ENCODE peak calls at places on chromosome 2, in seven cellular contexts. M is lower lobe of right lung, U is pancreas, K is mucosa of descending colon, H is K562, T is neural progenitor cell, A is MM.1S. N is an unnamed sample.

GRCh38 chr2:112690853-112691390 is 29.9 kb upstream of the NT5DC4 start:
- DNase-seq in M (peak), U (no peak), K (peak), H (peak), T (peak), A (peak), N (no peak)

GRCh38 chr2:237886702-237887481 is 27.5 kb downstream of the RAMP1 start:
- DNase-seq in M (peak), U (peak), K (peak), H (no peak), T (no peak), A (no peak), N (no peak)

GRCh38 chr2:128454980-128455709 is 136.5 kb upstream of the HS6ST1 start:
- DNase-seq in M (no peak), U (no peak), K (peak), H (no peak), T (peak), A (no peak), N (peak)

GRCh38 chr2:73836141-73836943 is 7.6 kb downstream of the STAMBP start:
- DNase-seq in M (peak), U (peak), K (no peak), H (no peak), T (no peak), A (no peak), N (no peak)

GRCh38 chr2:208179028-208179609 is 10.7 kb downstream of the C2orf80 start:
- DNase-seq in M (peak), U (no peak), K (no peak), H (no peak), T (no peak), A (no peak), N (no peak)

GRCh38 chr2:231904161-231904611 is 22.0 kb downstream of the NPPC start:
- DNase-seq in M (no peak), U (peak), K (peak), H (no peak), T (no peak), A (no peak), N (no peak)

GRCh38 chr2:1518891-1519530 is 105.7 kb downstream of the TPO start:
- DNase-seq in M (no peak), U (no peak), K (no peak), H (no peak), T (no peak), A (no peak), N (no peak)

GRCh38 chr2:55957142-55957541 is 33.6 kb upstream of the EFEMP1 start:
- DNase-seq in M (no peak), U (no peak), K (no peak), H (no peak), T (no peak), A (no peak), N (no peak)

GRCh38 chr2:107068069-107068468 is 182.1 kb upstream of the ST6GAL2 start:
- DNase-seq in M (no peak), U (no peak), K (no peak), H (no peak), T (no peak), A (no peak), N (no peak)

GRCh38 chr2:127400897-127401756 is 13.4 kb upstream of the MAP3K2 start:
- DNase-seq in M (peak), U (peak), K (peak), H (no peak), T (no peak), A (no peak), N (no peak)

GRCh38 chr2:165745916-165746315 is 48.1 kb downstream of the GALNT3 start:
- DNase-seq in M (peak), U (no peak), K (no peak), H (no peak), T (no peak), A (no peak), N (no peak)

GRCh38 chr2:64424421-64424987 is 29.5 kb upstream of the LGALSL start:
- DNase-seq in M (no peak), U (no peak), K (no peak), H (no peak), T (no peak), A (no peak), N (no peak)

GRCh38 chr2:187527262-187527661 is 27.0 kb downstream of the TFPI start:
- DNase-seq in M (no peak), U (no peak), K (no peak), H (no peak), T (peak), A (no peak), N (no peak)

GRCh38 chr2:162082036-162082435 is 8.0 kb upstream of the DPP4 start:
- DNase-seq in M (no peak), U (no peak), K (no peak), H (no peak), T (no peak), A (no peak), N (no peak)

GRCh38 chr2:228518-229278 is 35.1 kb downstream of the SH3YL1 start:
- DNase-seq in M (no peak), U (no peak), K (no peak), H (no peak), T (no peak), A (no peak), N (no peak)

GRCh38 chr2:207159002-207159401 is 6.7 kb downstream of the KLF7 start:
- DNase-seq in M (no peak), U (no peak), K (no peak), H (no peak), T (no peak), A (no peak), N (no peak)

GRCh38 chr2:233912799-233913423 is 4.3 kb upstream of the TRPM8 start:
- DNase-seq in M (no peak), U (no peak), K (no peak), H (no peak), T (peak), A (no peak), N (peak)

GRCh38 chr2:158955974-158956373 is 12.5 kb upstream of the TANC1 start:
- DNase-seq in M (no peak), U (no peak), K (no peak), H (no peak), T (no peak), A (no peak), N (no peak)

DNA sequence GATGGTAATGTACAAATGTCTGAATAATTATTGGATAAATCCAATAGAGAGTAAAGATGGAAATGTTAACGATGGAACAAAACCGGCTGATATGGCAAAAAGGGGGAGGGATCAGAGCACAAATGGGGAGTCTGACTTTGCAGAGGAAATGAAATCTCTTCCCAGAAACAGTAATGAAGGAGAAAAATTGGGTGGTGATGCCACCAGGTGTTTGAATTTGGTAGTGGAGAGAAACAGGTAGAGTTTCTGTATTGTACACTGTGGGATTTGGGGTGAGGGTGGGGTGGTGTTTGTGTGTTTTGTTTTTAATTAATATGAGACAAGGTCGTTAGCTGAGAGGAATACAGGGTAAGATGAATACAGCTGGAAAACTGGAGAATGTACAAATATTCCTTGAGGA is 20.4 kb upstream of the XDH start:
- DNase-seq in M (no peak), U (no peak), K (no peak), H (no peak), T (no peak), A (no peak), N (no peak)
- TF ChIP-seq CTCF in M (no peak), U (no peak), K (no peak), H (no peak), T (peak), A (peak), N (no peak)

DNA sequence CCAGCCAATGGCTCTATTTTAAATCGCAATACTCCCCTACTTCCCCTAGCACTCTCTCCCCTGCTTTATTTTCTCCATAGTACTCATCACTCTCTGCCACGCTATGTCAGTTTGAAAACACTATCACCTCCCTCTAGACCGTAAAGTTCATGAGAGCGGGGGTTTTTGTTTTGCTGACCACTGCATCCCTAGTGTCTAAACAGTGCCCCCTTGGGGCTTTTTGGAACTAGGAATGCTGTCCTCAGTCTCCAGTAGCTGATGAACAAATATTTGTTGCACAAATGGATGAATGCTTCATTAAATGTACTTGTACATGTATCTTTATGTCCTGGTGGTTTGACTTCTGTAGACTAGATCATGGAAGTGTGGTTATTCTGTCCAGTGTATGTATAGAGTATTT is 44.2 kb downstream of the ATOH8 start:
- DNase-seq in M (no peak), U (no peak), K (no peak), H (peak), T (peak), A (no peak), N (no peak)
- TF ChIP-seq CTCF in M (peak), U (no peak), K (no peak), H (peak), T (peak), A (peak), N (no peak)

DNA sequence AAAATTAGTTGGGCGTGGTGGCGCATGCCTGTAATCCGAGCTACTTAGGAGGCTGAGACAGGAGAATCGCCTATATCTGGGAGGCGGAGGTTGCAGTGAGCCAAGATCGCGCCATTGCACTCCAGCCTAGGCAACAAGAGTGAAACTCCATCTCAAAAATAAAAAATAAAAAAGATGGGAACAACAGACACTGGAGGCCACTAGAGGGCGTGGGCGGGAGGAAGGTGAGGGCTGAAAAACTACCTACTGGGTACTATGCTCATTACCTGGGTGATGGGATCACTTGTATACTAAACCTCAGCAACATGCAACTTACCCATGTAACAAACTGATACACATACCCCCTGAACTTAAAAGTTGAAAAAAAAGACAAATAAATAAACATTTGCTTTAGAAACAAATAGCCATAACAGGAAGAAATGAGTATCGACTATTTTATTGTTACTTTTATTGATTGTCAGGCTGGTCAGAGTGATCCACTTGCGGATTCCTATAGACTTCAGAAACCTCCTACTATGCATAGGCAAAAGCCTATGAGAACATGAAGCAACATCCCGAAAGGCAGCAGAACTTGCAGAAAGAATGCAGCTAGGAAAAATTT is 61.0 kb downstream of the TMEM163 start:
- DNase-seq in M (no peak), U (no peak), K (no peak), H (no peak), T (peak), A (no peak), N (no peak)
- TF ChIP-seq CTCF in M (peak), U (peak), K (no peak), H (peak), T (peak), A (peak), N (peak)

GRCh38 chr2:160281213-160281612 is 81.1 kb upstream of the ITGB6 start:
- DNase-seq in M (no peak), U (no peak), K (no peak), H (no peak), T (no peak), A (no peak), N (no peak)

GRCh38 chr2:160279813-160280465 is 79.9 kb upstream of the ITGB6 start:
- DNase-seq in M (no peak), U (no peak), K (no peak), H (no peak), T (no peak), A (no peak), N (no peak)

GRCh38 chr2:160275646-160276045 is 75.6 kb upstream of the ITGB6 start:
- DNase-seq in M (no peak), U (no peak), K (no peak), H (no peak), T (no peak), A (no peak), N (no peak)

GRCh38 chr2:160278101-160278888 is 78.2 kb upstream of the ITGB6 start:
- DNase-seq in M (no peak), U (no peak), K (no peak), H (no peak), T (no peak), A (no peak), N (no peak)

DNA sequence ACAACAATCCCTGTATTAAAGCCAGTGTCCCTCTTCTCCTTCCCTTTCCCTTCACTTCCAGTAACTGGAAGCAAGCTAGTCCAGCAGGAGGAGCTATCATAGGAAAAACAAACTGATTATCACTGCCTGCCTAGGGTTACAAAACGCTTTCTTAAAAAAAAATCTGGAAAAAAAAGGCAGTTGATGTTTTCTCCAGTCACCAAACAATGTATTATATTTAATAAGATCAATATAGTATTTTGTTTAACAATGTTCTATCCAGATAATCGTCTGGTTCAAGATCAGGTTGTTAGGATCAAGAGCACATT is 78.8 kb upstream of the ITGB6 start:
- DNase-seq in M (no peak), U (no peak), K (no peak), H (no peak), T (peak), A (no peak), N (no peak)
- TF ChIP-seq CTCF in M (peak), U (no peak), K (no peak), H (no peak), T (peak), A (no peak), N (no peak)